ENCODE peak calls at places on chromosomes 2 and 18, in four cellular contexts. D is keratinocyte; X is bronchial epithelial cell; N is activated CD4-positive, alpha-beta T cell treated with anti-CD3 and anti-CD28 coated beads for 36 hours. Q is an unnamed sample.

GRCh38 chr18:57437433-57437781 is 2.2 kb downstream of the ONECUT2 start:
- DNase-seq in D (no peak), N (no peak), X (no peak), Q (no peak)

GRCh38 chr2:121101093-121101715 is 183.8 kb downstream of the TFCP2L1 start:
- DNase-seq in D (no peak), N (no peak), X (no peak), Q (no peak)

GRCh38 chr2:39757156-39757555 is 21.9 kb downstream of the THUMPD2 start:
- DNase-seq in X (no peak), D (no peak), N (no peak), Q (no peak)

GRCh38 chr2:141137121-141137693 is 993.6 kb downstream of the LRP1B start:
- DNase-seq in D (no peak), N (no peak), X (no peak), Q (no peak)

GRCh38 chr2:40700211-40700954 is 248.5 kb upstream of the SLC8A1 start:
- DNase-seq in N (no peak), D (no peak), X (peak; percentile 16), Q (no peak)

GRCh38 chr2:168758970-168759820 is 43.2 kb upstream of the NOSTRIN start:
- DNase-seq in X (peak; percentile 57), N (peak; percentile 29), D (no peak), Q (peak; percentile 36)

GRCh38 chr2:232348936-232349335 is 29.6 kb upstream of the ALPP start:
- DNase-seq in D (no peak), N (no peak), X (peak; percentile 40), Q (peak; percentile 62)

GRCh38 chr2:220628252-220628651 is 943.9 kb downstream of the EPHA4 start:
- DNase-seq in X (no peak), N (no peak), D (no peak), Q (no peak)

GRCh38 chr18:48827321-48828200 is 123.2 kb downstream of the SMAD7 start:
- DNase-seq in X (no peak), N (no peak), D (no peak), Q (no peak)

GRCh38 chr2:47072018-47072691 is 83.0 kb downstream of the STPG4 start:
- DNase-seq in D (no peak), N (no peak), X (no peak), Q (peak; percentile 92)

GRCh38 chr18:61676763-61677434 is 215.9 kb downstream of the RNF152 start:
- DNase-seq in D (no peak), N (no peak), X (no peak), Q (no peak)

GRCh38 chr2:189521686-189522434 is 58.7 kb downstream of the SLC40A1 start:
- DNase-seq in X (peak; percentile 12), N (no peak), D (no peak), Q (no peak)

GRCh38 chr2:54979645-54980044 is 70.6 kb downstream of the RTN4 start:
- DNase-seq in D (no peak), X (peak; percentile 72), N (no peak), Q (no peak)

GRCh38 chr2:159497256-159497655 is 119.1 kb downstream of the BAZ2B start:
- DNase-seq in X (peak; percentile 96), N (no peak), D (peak; percentile 60), Q (peak; percentile 93)

GRCh38 chr18:76373297-76373696 is 121.7 kb downstream of the ZNF516 start:
- DNase-seq in X (peak; percentile 78), D (no peak), N (no peak), Q (no peak)

GRCh38 chr2:42367835-42368234 is 6.8 kb upstream of the COX7A2L start:
- DNase-seq in N (no peak), X (peak; percentile 68), D (no peak), Q (no peak)

GRCh38 chr2:191167766-191168165 is 17.0 kb upstream of the STAT4 start:
- DNase-seq in N (no peak), D (no peak), X (peak; percentile 71), Q (peak; percentile 63)

GRCh38 chr18:77132369-77133050 is at the start of gene MBP:
- DNase-seq in N (peak; percentile 83), D (no peak), X (peak; percentile 35), Q (peak; percentile 3)

GRCh38 chr18:3455938-3456685 is 6.1 kb downstream of the TGIF1 start:
- DNase-seq in N (no peak), D (no peak), X (peak; percentile 59), Q (peak; percentile 65)

Q was measured in NCI-H226.